ENCODE peak calls at places on chromosomes 4 and X, in ten cellular contexts. W is esophagus squamous epithelium, M is choroid plexus epithelial cell, T is mammary epithelial cell, K is A549, Y is endodermal cell, N is ovary, X is fibroblast of mammary gland, Q is left ventricle myocardium inferior, C is heart left ventricle. I is an unnamed sample.

GRCh38 chr4:85669204-85669603 is 194.3 kb downstream of the ARHGAP24 start:
- DNase-seq in W (no peak), M (no peak), T (no peak), K (no peak), Y (no peak), N (no peak), X (no peak), Q (no peak), C (no peak), I (no peak)

GRCh38 chr4:26248647-26249046 is 72.2 kb upstream of the RBPJ start:
- DNase-seq in W (no peak), M (peak), T (no peak), K (no peak), Y (no peak), N (peak), X (peak), Q (no peak), C (peak), I (no peak)

GRCh38 chrX:153875391-153876111 is 10.4 kb downstream of the L1CAM start:
- DNase-seq in W (no peak), M (peak), T (no peak), K (no peak), Y (peak), N (peak), X (peak), Q (peak), C (no peak), I (peak)

GRCh38 chrX:84189125-84189524 is 1.1 kb upstream of the RPS6KA6 start:
- DNase-seq in W (no peak), M (no peak), T (no peak), K (no peak), Y (no peak), N (no peak), X (no peak), Q (no peak), C (no peak), I (no peak)

GRCh38 chr4:129282293-129282692 is 186.3 kb downstream of the C4orf33 start:
- DNase-seq in W (no peak), M (no peak), T (no peak), K (no peak), Y (no peak), N (no peak), X (no peak), Q (no peak), C (no peak), I (no peak)

GRCh38 chr4:147019061-147019460 is 73.4 kb upstream of the TTC29 start:
- DNase-seq in W (no peak), M (peak), T (peak), K (peak), Y (peak), N (no peak), X (peak), Q (peak), C (peak), I (no peak)

GRCh38 chrX:150649096-150649870 is 43.9 kb upstream of the MTMR1 start:
- DNase-seq in W (no peak), M (peak), T (no peak), K (peak), Y (no peak), N (peak), X (peak), Q (no peak), C (peak), I (no peak)

GRCh38 chrX:124736553-124737240 is 390.3 kb downstream of the SH2D1A start:
- DNase-seq in W (no peak), M (no peak), T (no peak), K (no peak), Y (peak), N (no peak), X (no peak), Q (no peak), C (no peak), I (no peak)

GRCh38 chr4:184628103-184628502 is 21.1 kb downstream of the CASP3 start:
- DNase-seq in W (no peak), M (peak), T (no peak), K (no peak), Y (no peak), N (no peak), X (peak), Q (no peak), C (no peak), I (no peak)

GRCh38 chr4:79078339-79078738 is 139.1 kb upstream of the PAQR3 start:
- DNase-seq in W (no peak), M (no peak), T (no peak), K (no peak), Y (no peak), N (no peak), X (no peak), Q (peak), C (peak), I (no peak)

GRCh38 chr4:46389301-46389761 is 597 bp downstream of the GABRA2 start:
- DNase-seq in W (no peak), M (peak), T (peak), K (no peak), Y (peak), N (no peak), X (no peak), Q (no peak), C (no peak), I (no peak)

GRCh38 chr4:71713611-71714203 is 70.2 kb downstream of the GC start:
- DNase-seq in W (no peak), M (peak), T (peak), K (peak), Y (no peak), N (no peak), X (peak), Q (no peak), C (no peak), I (no peak)

GRCh38 chrX:42678133-42678532 is 99.8 kb downstream of the PPP1R2C start:
- DNase-seq in W (no peak), M (peak), T (peak), K (peak), Y (no peak), N (no peak), X (peak), Q (no peak), C (no peak), I (no peak)

GRCh38 chr4:100985576-100985975 is 361.8 kb downstream of the PPP3CA start:
- DNase-seq in W (no peak), M (no peak), T (peak), K (no peak), Y (no peak), N (no peak), X (no peak), Q (no peak), C (no peak), I (no peak)

GRCh38 chrX:138191998-138192397 is 519.5 kb downstream of the FGF13 start:
- DNase-seq in W (no peak), M (peak), T (peak), K (peak), Y (peak), N (no peak), X (peak), Q (no peak), C (peak), I (no peak)

GRCh38 chrX:104253567-104254441 is 929 bp downstream of the ESX1 start:
- DNase-seq in W (no peak), M (no peak), T (peak), K (peak), Y (peak), N (no peak), X (no peak), Q (no peak), C (no peak), I (no peak)
- TF ChIP-seq CTCF in W (no peak), M (peak), T (no peak), K (peak), Y (peak), N (no peak), X (no peak), Q (no peak), C (no peak), I (peak)

GRCh38 chrX:9882669-9883446 is 84.3 kb upstream of the CLDN34 start:
- DNase-seq in W (no peak), M (peak), T (no peak), K (peak), Y (no peak), N (no peak), X (no peak), Q (no peak), C (no peak), I (no peak)
- TF ChIP-seq CTCF in W (no peak), M (peak), T (no peak), K (no peak), Y (peak), N (no peak), X (peak), Q (no peak), C (no peak), I (peak)

GRCh38 chr4:86878640-86879039 is 13.6 kb downstream of the C4orf36 start:
- DNase-seq in W (no peak), M (no peak), T (no peak), K (no peak), Y (no peak), N (no peak), X (no peak), Q (no peak), C (no peak), I (no peak)
- TF ChIP-seq CTCF in W (no peak), M (no peak), T (no peak), K (no peak), Y (peak), N (no peak), X (no peak), Q (no peak), C (no peak), I (no peak)

GRCh38 chrX:113929004-113929403 is 654.9 kb upstream of the HTR2C start:
- DNase-seq in W (no peak), M (peak), T (peak), K (peak), Y (peak), N (no peak), X (peak), Q (no peak), C (no peak), I (no peak)
- TF ChIP-seq CTCF in W (peak), M (peak), T (peak), K (peak), Y (peak), N (no peak), X (peak), Q (peak), C (no peak), I (peak)

GRCh38 chr4:10089346-10089745 is 27.3 kb downstream of the WDR1 start:
- DNase-seq in W (no peak), M (no peak), T (no peak), K (peak), Y (peak), N (no peak), X (no peak), Q (peak), C (no peak), I (no peak)
- TF ChIP-seq CTCF in W (peak), M (peak), T (peak), K (no peak), Y (peak), N (no peak), X (peak), Q (peak), C (peak), I (peak)

GRCh38 chr4:69064391-69064790 is 31.9 kb upstream of the UGT2B7 start:
- DNase-seq in W (no peak), M (no peak), T (no peak), K (no peak), Y (no peak), N (no peak), X (no peak), Q (no peak), C (no peak), I (no peak)

GRCh38 chr4:69058410-69059059 is 37.7 kb upstream of the UGT2B7 start:
- DNase-seq in W (no peak), M (no peak), T (no peak), K (no peak), Y (no peak), N (no peak), X (no peak), Q (no peak), C (no peak), I (no peak)

GRCh38 chr4:69056921-69057562 is 39.2 kb upstream of the UGT2B7 start:
- DNase-seq in W (no peak), M (peak), T (no peak), K (no peak), Y (no peak), N (no peak), X (no peak), Q (no peak), C (no peak), I (no peak)

GRCh38 chr4:69057620-69058409 is 38.5 kb upstream of the UGT2B7 start:
- DNase-seq in W (no peak), M (peak), T (no peak), K (no peak), Y (peak), N (no peak), X (no peak), Q (no peak), C (no peak), I (no peak)

DNA sequence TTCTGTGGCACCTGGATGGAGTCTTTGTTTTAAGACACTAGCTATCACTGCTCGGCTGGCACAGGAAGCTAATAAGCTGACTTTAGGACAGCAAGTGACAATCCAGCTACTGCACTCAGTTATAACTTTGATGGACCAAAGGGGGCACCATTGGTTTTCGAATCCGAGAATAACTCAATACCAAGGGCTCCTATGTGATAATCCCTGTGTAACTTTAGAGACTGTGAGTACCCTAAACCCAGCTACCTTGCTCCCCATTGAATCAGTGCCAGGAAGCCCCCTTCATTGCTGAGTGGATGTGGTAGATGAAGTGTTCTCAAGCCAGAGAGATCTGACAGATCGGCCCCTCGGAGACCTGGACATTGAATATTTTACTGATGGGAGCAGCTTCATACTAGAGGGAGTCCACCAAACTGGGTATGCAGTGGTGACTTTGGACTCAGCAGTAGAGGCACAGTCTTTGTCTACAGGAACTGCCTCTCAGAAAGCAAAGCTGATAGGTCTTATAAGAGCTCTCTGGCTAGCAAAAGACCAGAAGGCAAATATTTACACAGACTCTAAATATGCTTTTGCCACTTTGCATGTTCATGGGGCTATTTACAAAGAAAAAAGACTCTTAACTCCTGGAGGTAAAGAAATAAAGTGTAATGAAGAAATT is 35.5 kb upstream of the UGT2B7 start:
- DNase-seq in W (no peak), M (peak), T (no peak), K (peak), Y (no peak), N (no peak), X (peak), Q (no peak), C (no peak), I (no peak)
- TF ChIP-seq CTCF in W (no peak), M (peak), T (no peak), K (no peak), Y (peak), N (no peak), X (peak), Q (no peak), C (no peak), I (no peak)

DNA sequence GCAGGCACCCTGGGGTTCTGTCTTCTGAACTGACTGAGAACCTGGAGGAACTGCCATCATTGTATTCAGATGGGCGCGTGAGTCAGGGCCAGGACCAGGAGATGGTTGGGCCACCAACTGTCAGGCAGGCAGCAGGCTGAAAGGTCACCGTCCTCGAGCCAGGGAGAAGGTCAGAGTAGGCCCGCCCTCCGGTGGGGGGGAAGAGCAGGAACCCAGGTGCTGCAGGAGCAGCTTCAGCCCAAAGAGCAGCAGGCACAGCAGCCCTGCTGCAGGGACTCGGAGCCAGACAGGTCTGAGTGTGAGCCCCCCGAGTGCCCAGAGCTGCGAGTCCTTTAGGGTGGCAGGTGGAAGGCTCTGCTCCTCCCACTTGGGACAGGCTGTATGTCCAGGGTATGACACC is 26.4 kb downstream of the WFS1 start:
- DNase-seq in W (no peak), M (no peak), T (no peak), K (no peak), Y (peak), N (peak), X (no peak), Q (no peak), C (no peak), I (no peak)
- TF ChIP-seq CTCF in W (no peak), M (no peak), T (no peak), K (no peak), Y (no peak), N (no peak), X (no peak), Q (no peak), C (no peak), I (no peak)

I was measured in osteocyte.